ENCODE peak calls at places on chromosomes 4 and X, in four cellular contexts. J, G, D and F are unnamed samples.

GRCh38 chr4:22987861-22988260 is 295.1 kb downstream of the GBA3 start:
- DNase-seq in J (peak; percentile 50), G (no peak), D (peak; percentile 36), F (peak; percentile 29)

GRCh38 chr4:100314057-100314456 is 123.8 kb upstream of the DDIT4L start:
- DNase-seq in J (no peak), G (no peak), D (no peak), F (no peak)

GRCh38 chrX:136477026-136477425 is 10.7 kb upstream of the BRS3 start:
- DNase-seq in G (no peak), D (no peak), J (no peak), F (no peak)

GRCh38 chr4:184444953-184445309 is 29.4 kb downstream of the IRF2 start:
- DNase-seq in G (peak; percentile 72), J (no peak), D (no peak), F (no peak)

GRCh38 chr4:146591986-146592385 is 46.7 kb upstream of the POU4F2 start:
- DNase-seq in G (no peak), J (no peak), D (no peak), F (no peak)

GRCh38 chr4:22679518-22679897 is 13.2 kb upstream of the GBA3 start:
- DNase-seq in D (no peak), G (no peak), J (no peak), F (no peak)

GRCh38 chr4:125719987-125720386 is 405.2 kb downstream of the FAT4 start:
- DNase-seq in J (no peak), D (no peak), G (no peak), F (no peak)

GRCh38 chr4:144740316-144740715 is 94.4 kb downstream of the HHIP start:
- DNase-seq in J (no peak), G (no peak), D (no peak), F (no peak)

GRCh38 chr4:73740353-73740778 is at the start of gene CXCL8:
- DNase-seq in D (no peak), J (peak; percentile 94), G (no peak), F (peak; percentile 75)

GRCh38 chr4:152709675-152710438 is 30.1 kb upstream of the TMEM154 start:
- DNase-seq in D (no peak), J (no peak), G (peak; percentile 67), F (no peak)

GRCh38 chr4:41873380-41874295 is 61.6 kb upstream of the TMEM33 start:
- DNase-seq in D (no peak), J (no peak), G (no peak), F (no peak)

GRCh38 chrX:17692709-17693346 is 44.5 kb upstream of the SCML1 start:
- DNase-seq in D (no peak), G (no peak), J (no peak), F (peak; percentile 23)

GRCh38 chr4:82388405-82388804 is 14.6 kb upstream of the HNRNPD start:
- DNase-seq in G (no peak), D (no peak), J (no peak), F (no peak)

GRCh38 chrX:26574208-26574607 is 358.2 kb downstream of the MAGEB5 start:
- DNase-seq in J (no peak), G (no peak), D (no peak), F (no peak)

GRCh38 chrX:3451566-3451965 is 105.1 kb upstream of the MXRA5 start:
- DNase-seq in G (no peak), D (no peak), J (no peak), F (no peak)

GRCh38 chr4:159018062-159018629 is 84.7 kb upstream of the RAPGEF2 start:
- DNase-seq in D (no peak), G (peak; percentile 73), J (no peak), F (peak; percentile 34)

GRCh38 chrX:13747836-13748235 is 13.3 kb downstream of the OFD1 start:
- DNase-seq in D (no peak), G (no peak), J (no peak), F (no peak)

GRCh38 chrX:114952696-114953095 is 64.7 kb downstream of the IL13RA2 start:
- DNase-seq in G (no peak), D (no peak), J (no peak), F (no peak)

GRCh38 chrX:12580548-12580947 is 210.7 kb upstream of the PRPS2 start:
- DNase-seq in D (no peak), J (no peak), G (no peak), F (no peak)

GRCh38 chrX:155956649-155957048 is 40.8 kb upstream of the IL9R start:
- DNase-seq in G (no peak), D (no peak), J (no peak), F (no peak)

GRCh38 chr4:92270908-92271307 is 32.9 kb upstream of the GRID2 start:
- DNase-seq in J (no peak), D (no peak), G (no peak), F (no peak)

GRCh38 chr4:154958621-154959358 is 177.7 kb downstream of the RBM46 start:
- DNase-seq in D (no peak), G (no peak), J (no peak), F (peak; percentile 42)

GRCh38 chrX:107880054-107880610 is 54.5 kb downstream of the MID2 start:
- DNase-seq in J (no peak), G (no peak), D (no peak), F (no peak)

GRCh38 chr4:54879576-54879975 is 221.8 kb downstream of the KIT start:
- DNase-seq in G (no peak), D (no peak), J (peak; percentile 62), F (peak; percentile 39)

GRCh38 chr4:169254546-169254983 is 16.2 kb downstream of the SH3RF1 start:
- DNase-seq in G (no peak), D (peak; percentile 61), J (no peak), F (no peak)

GRCh38 chr4:5372198-5372597 is 320.9 kb downstream of the STK32B start:
- DNase-seq in G (no peak), D (no peak), J (no peak), F (no peak)

GRCh38 chr4:144819591-144819990 is 173.6 kb downstream of the HHIP start:
- DNase-seq in D (no peak), G (no peak), J (no peak), F (no peak)

GRCh38 chrX:69238960-69239231 is 73.6 kb upstream of the PJA1 start:
- DNase-seq in D (no peak), G (no peak), J (no peak), F (no peak)

GRCh38 chr4:116838609-116839008 is 246.8 kb downstream of the TRAM1L1 start:
- DNase-seq in D (no peak), J (no peak), G (no peak), F (no peak)

GRCh38 chrX:26670521-26670920 is 454.6 kb downstream of the MAGEB5 start:
- DNase-seq in G (no peak), D (no peak), J (no peak), F (no peak)

GRCh38 chrX:132689741-132690140 is 200.9 kb upstream of the MBNL3 start:
- DNase-seq in D (no peak), J (no peak), G (no peak), F (no peak)

GRCh38 chr4:160286051-160286450 is 1183.2 kb downstream of the RAPGEF2 start:
- DNase-seq in D (no peak), J (no peak), G (no peak), F (no peak)

GRCh38 chrX:10847333-10847732 is 226.9 kb upstream of the MID1 start:
- DNase-seq in J (no peak), D (no peak), G (no peak), F (no peak)

GRCh38 chrX:41922125-41922521 is 1.2 kb downstream of the CASK start:
- DNase-seq in J (no peak), G (peak; percentile 10), D (no peak), F (no peak)

GRCh38 chr4:24330198-24330972 is 254.0 kb downstream of the DHX15 start:
- DNase-seq in J (no peak), G (no peak), D (no peak), F (peak; percentile 12)

GRCh38 chr4:168129802-168130201 is 37.5 kb downstream of the ANXA10 start:
- DNase-seq in D (no peak), J (no peak), G (no peak), F (no peak)